ENCODE peak calls at places on chromosomes 3 and 15, in eight cellular contexts. X is substantia nigra; D is BJ; J is left cardiac atrium; U is stimulated activated CD4-positive, alpha-beta T cell treated with anti-CD3 and anti-CD28 coated beads, Interleukin-15, amount 100 ng/mL, for 48 hours; H is iPS-NIHi11; B is kidney tubule cell; F is naive thymus-derived CD4-positive, alpha-beta T cell. Z is an unnamed sample.

GRCh38 chr3:56858331-56858730 is 56.6 kb upstream of the ARHGEF3 start:
- DNase-seq in F (no peak), X (no peak), J (no peak), B (no peak), H (no peak), U (no peak), D (no peak), Z (no peak)

GRCh38 chr15:56984681-56985515 is 66.5 kb downstream of the TCF12 start:
- DNase-seq in D (peak), F (no peak), B (no peak), X (no peak), J (no peak), U (no peak), H (no peak), Z (no peak)

GRCh38 chr15:30859091-30859874 is 44.4 kb upstream of the FAN1 start:
- DNase-seq in X (no peak), D (peak), U (no peak), B (peak), F (peak), J (no peak), H (peak), Z (no peak)

GRCh38 chr3:99866167-99866810 is 48.6 kb downstream of the CMSS1 start:
- DNase-seq in J (no peak), X (no peak), D (peak), U (no peak), H (no peak), B (peak), F (no peak), Z (no peak)

GRCh38 chr3:48248095-48248863 is 7.4 kb downstream of the ZNF589 start:
- DNase-seq in D (peak), F (no peak), X (no peak), B (no peak), U (no peak), J (no peak), H (no peak), Z (no peak)

GRCh38 chr15:35907507-35907906 is 361.5 kb upstream of the DPH6 start:
- DNase-seq in D (no peak), F (no peak), J (no peak), B (no peak), U (no peak), H (no peak), X (no peak), Z (no peak)

GRCh38 chr15:64464271-64465005 is 4.1 kb downstream of the ZNF609 start:
- DNase-seq in B (no peak), D (no peak), U (no peak), J (no peak), X (no peak), H (no peak), F (no peak), Z (no peak)

GRCh38 chr3:51371943-51372557 is 13.0 kb upstream of the MANF start:
- DNase-seq in U (no peak), H (peak), J (no peak), D (peak), X (no peak), B (peak), F (peak), Z (peak)

GRCh38 chr3:181442066-181442465 is 269.7 kb upstream of the SOX2 start:
- DNase-seq in D (no peak), B (no peak), H (no peak), J (no peak), X (no peak), U (no peak), F (no peak), Z (no peak)

GRCh38 chr3:111619833-111620232 is 24.7 kb upstream of the ZBED2 start:
- DNase-seq in U (no peak), H (no peak), B (peak), J (no peak), X (no peak), F (no peak), D (no peak), Z (no peak)

GRCh38 chr15:36361351-36361870 is 218.0 kb upstream of the CDIN1 start:
- DNase-seq in D (no peak), H (no peak), X (no peak), F (no peak), B (peak), J (no peak), U (no peak), Z (no peak)

GRCh38 chr3:67495751-67496150 is 158.7 kb downstream of the SUCLG2 start:
- DNase-seq in F (no peak), U (no peak), B (peak), D (no peak), J (no peak), H (no peak), X (no peak), Z (no peak)

GRCh38 chr3:165837058-165837525 is at the start of gene BCHE:
- DNase-seq in H (peak), X (peak), F (no peak), D (no peak), U (no peak), B (peak), J (peak), Z (no peak)

GRCh38 chr3:125179528-125180240 is 32.9 kb downstream of the SLC12A8 start:
- DNase-seq in J (no peak), D (no peak), B (no peak), U (no peak), F (no peak), H (no peak), X (no peak), Z (no peak)

GRCh38 chr3:43919067-43919466 is 228.3 kb downstream of the ABHD5 start:
- DNase-seq in H (no peak), B (peak), J (no peak), U (no peak), X (no peak), D (peak), F (no peak), Z (no peak)

GRCh38 chr3:188974856-188975611 is 196.7 kb upstream of the TPRG1 start:
- DNase-seq in B (no peak), D (no peak), H (no peak), J (no peak), F (no peak), U (no peak), X (no peak), Z (no peak)

GRCh38 chr15:76991048-76991447 is 3.9 kb upstream of the PSTPIP1 start:
- DNase-seq in J (no peak), F (no peak), U (no peak), B (no peak), X (no peak), D (no peak), H (no peak), Z (no peak)

GRCh38 chr3:178146406-178146831 is 389.8 kb upstream of the KCNMB2 start:
- DNase-seq in D (no peak), F (no peak), B (no peak), U (no peak), J (no peak), H (no peak), X (no peak), Z (no peak)

GRCh38 chr3:185069583-185070030 is 83.3 kb downstream of the C3orf70 start:
- DNase-seq in X (no peak), F (no peak), U (no peak), B (no peak), H (peak), J (no peak), D (no peak), Z (no peak)

GRCh38 chr3:98812851-98813374 is 49.8 kb downstream of the ST3GAL6 start:
- DNase-seq in F (peak), D (no peak), H (peak), X (no peak), U (no peak), B (no peak), J (no peak), Z (no peak)